ENCODE peak calls at places on chromosomes 5 and 9, in six cellular contexts. Z is A549, Y is stomach, M is upper lobe of left lung, D is IMR-90, B is esophagus squamous epithelium. J is an unnamed sample.

GRCh38 chr5:40378431-40379175 is 301.1 kb upstream of the PTGER4 start:
- DNase-seq in Y (no peak), M (no peak), B (no peak), Z (no peak), D (no peak), J (no peak)

GRCh38 chr9:87579761-87580626 is 82.3 kb downstream of the DAPK1 start:
- DNase-seq in Y (no peak), M (no peak), D (no peak), Z (no peak), B (no peak), J (no peak)

GRCh38 chr9:115461284-115461683 is 343.3 kb upstream of the TNC start:
- DNase-seq in M (no peak), D (no peak), Z (no peak), Y (no peak), B (no peak), J (no peak)

GRCh38 chr5:39198080-39198479 is 21.3 kb downstream of the FYB1 start:
- DNase-seq in D (no peak), Y (no peak), B (no peak), Z (peak), M (no peak), J (no peak)

GRCh38 chr5:66959668-66960067 is 236.9 kb downstream of the CD180 start:
- DNase-seq in M (no peak), Y (no peak), B (no peak), D (peak), Z (peak), J (no peak)

GRCh38 chr5:178496661-178497060 is 93.5 kb downstream of the COL23A1 start:
- DNase-seq in B (no peak), Z (no peak), M (no peak), Y (no peak), D (no peak), J (no peak)

GRCh38 chr5:79689541-79690466 is at the start of gene CMYA5:
- DNase-seq in D (peak), M (peak), Z (no peak), Y (peak), B (no peak), J (peak)

GRCh38 chr5:76790632-76791290 is 28.1 kb upstream of the F2RL1 start:
- DNase-seq in Y (no peak), B (no peak), Z (peak), M (no peak), D (peak), J (peak)

GRCh38 chr5:174489233-174489632 is 235.1 kb upstream of the MSX2 start:
- DNase-seq in D (no peak), Z (no peak), Y (no peak), M (no peak), B (no peak), J (no peak)

GRCh38 chr5:108602830-108603229 is 144.9 kb upstream of the FER start:
- DNase-seq in B (no peak), Y (no peak), Z (no peak), M (no peak), D (no peak), J (no peak)

GRCh38 chr9:116337015-116337414 is 183.4 kb downstream of the PAPPA start:
- DNase-seq in D (peak), B (no peak), Y (no peak), M (no peak), Z (no peak), J (no peak)

GRCh38 chr5:158135682-158136176 is 276.8 kb upstream of the CLINT1 start:
- DNase-seq in B (no peak), M (no peak), Z (no peak), D (no peak), Y (no peak), J (peak)

GRCh38 chr5:136133416-136134383 is 1.1 kb downstream of the SMAD5 start:
- DNase-seq in Z (peak), B (no peak), M (peak), Y (peak), D (peak), J (peak)

GRCh38 chr5:75054110-75054930 is 2.0 kb upstream of the GCNT4 start:
- DNase-seq in Z (no peak), B (no peak), Y (peak), D (peak), M (peak), J (no peak)

GRCh38 chr5:134594336-134594735 is 38.3 kb downstream of the SAR1B start:
- DNase-seq in D (no peak), Z (no peak), Y (no peak), B (no peak), M (no peak), J (no peak)

GRCh38 chr9:98380065-98380681 is 124.7 kb upstream of the TBC1D2 start:
- DNase-seq in M (no peak), Z (peak), Y (no peak), B (no peak), D (peak), J (no peak)

GRCh38 chr5:30103056-30104020 is 1090.1 kb upstream of the CDH6 start:
- DNase-seq in D (no peak), Y (no peak), Z (peak), B (no peak), M (no peak), J (no peak)

GRCh38 chr5:1244976-1245375 is 19.8 kb downstream of the SLC6A18 start:
- DNase-seq in M (no peak), B (no peak), Z (no peak), D (no peak), Y (no peak), J (no peak)

GRCh38 chr9:136082496-136083361 is 12.4 kb downstream of the NACC2 start:
- DNase-seq in D (no peak), B (no peak), M (no peak), Z (no peak), Y (no peak), J (no peak)

GRCh38 chr9:136081826-136082495 is 13.1 kb downstream of the NACC2 start:
- DNase-seq in B (no peak), D (no peak), Z (no peak), M (no peak), Y (no peak), J (no peak)

GRCh38 chr9:136079916-136080246 is 15.2 kb downstream of the NACC2 start:
- DNase-seq in Z (no peak), B (no peak), Y (no peak), D (no peak), M (no peak), J (no peak)

GRCh38 chr9:136080716-136081112 is 14.4 kb downstream of the NACC2 start:
- DNase-seq in Z (no peak), M (no peak), Y (no peak), D (no peak), B (no peak), J (peak)

DNA sequence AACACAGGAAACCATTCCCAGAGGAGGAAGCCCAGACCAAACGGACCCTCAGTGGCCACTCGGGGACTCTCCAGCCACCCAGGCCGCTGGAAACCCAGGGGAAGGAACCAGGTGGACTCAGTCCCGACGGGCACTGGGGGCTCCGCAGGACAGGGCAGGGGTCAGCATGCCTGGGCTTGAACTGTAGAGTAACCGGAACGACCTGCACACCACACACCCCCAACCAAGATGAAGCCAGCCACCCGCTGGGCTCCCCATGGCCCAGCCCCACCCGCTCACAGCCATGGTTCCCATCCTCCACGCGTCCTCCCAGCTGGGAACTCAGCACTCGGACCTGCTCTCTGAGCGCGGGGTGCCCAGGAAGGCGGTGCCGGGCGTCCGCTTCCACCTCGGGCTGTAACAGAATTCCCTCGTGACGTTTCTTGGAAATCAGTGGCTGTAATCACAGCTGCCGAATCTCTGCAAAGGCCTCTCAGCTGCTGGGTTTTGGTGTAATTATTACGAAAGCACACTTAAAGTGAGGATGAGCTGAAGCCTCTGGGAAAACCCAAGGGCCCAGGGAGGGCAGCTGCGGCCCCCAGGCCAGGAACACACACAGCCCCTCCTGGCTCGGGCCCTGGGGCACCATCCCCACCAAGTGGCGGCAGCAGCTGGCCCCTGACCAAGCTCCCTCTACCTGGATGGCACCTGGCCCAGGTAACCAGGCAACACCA is 13.8 kb downstream of the NACC2 start:
- DNase-seq in Y (peak), M (peak), Z (no peak), B (no peak), D (peak), J (peak)
- TF ChIP-seq CTCF in Y (no peak), M (no peak), Z (no peak), B (no peak), D (no peak), J (no peak)

GRCh38 chr5:102670224-102670836 is 84.8 kb upstream of the PAM start:
- DNase-seq in M (no peak), Z (peak), B (no peak), D (no peak), Y (no peak), J (no peak)
- H3K27ac ChIP-seq in M (no peak), Z (no peak), B (no peak), D (no peak), Y (no peak), J (no peak)

GRCh38 chr9:89352874-89353649 is 34.8 kb downstream of the SECISBP2 start:
- DNase-seq in M (no peak), D (no peak), Z (no peak), B (no peak), Y (no peak), J (no peak)
- TF ChIP-seq POLR2A in M (no peak), D (no peak), Z (no peak), B (no peak), Y (no peak), J (no peak)

GRCh38 chr9:95336281-95336680 is 18.8 kb upstream of the FANCC start:
- DNase-seq in Y (no peak), Z (peak), M (no peak), B (no peak), D (no peak), J (no peak)
- TF ChIP-seq CTCF in Y (no peak), Z (peak), M (peak), B (peak), D (peak), J (peak)

GRCh38 chr9:36319183-36319582 is 60.9 kb upstream of the GNE start:
- DNase-seq in B (no peak), M (no peak), Z (no peak), Y (no peak), D (no peak), J (no peak)
- H3K27ac ChIP-seq in B (peak), M (peak), Z (peak), Y (peak), D (no peak), J (no peak)

DNA sequence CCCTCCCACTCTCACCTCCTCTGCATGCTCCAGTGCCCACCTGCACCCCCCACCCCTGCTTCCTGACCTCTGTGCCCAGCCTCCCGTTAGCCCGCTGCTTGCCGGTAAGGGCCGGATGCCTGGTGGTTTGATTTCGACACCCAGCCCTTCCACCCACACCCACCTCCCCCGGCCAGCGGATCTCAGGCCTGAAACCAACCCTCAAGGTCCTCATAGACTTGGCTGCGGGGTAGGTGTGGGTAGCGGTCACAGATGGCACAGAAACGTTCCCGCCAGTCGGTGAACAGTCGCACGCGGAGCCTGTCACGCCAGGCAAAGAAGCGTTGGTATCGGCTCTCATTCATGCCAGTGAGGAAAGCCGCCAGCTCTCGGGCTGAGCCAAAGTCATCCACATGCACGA is 1.4 kb downstream of the FUT7 start:
- DNase-seq in Z (no peak), M (peak), Y (peak), B (no peak), D (no peak), J (no peak)
- TF ChIP-seq POLR2A in Z (no peak), M (no peak), Y (no peak), B (no peak), D (no peak), J (no peak)

DNA sequence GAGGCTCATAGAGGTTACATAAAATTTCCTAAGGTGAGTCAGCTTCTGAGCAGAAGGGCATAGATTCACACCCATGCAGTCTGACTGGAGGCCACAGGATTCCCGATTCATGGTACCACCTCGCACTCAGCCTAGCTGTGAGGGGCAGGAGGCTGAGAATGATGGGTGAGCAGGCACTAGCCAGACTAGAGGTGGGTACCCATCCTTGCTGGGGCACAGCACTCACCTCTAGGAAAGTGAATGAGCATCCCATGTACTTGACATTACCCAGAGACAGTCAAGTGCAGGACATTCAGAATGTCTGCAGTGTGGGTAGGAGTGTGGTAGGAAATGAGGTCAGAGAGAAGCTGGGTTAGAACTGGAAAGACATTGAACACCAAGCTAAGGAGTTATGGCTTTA is 255.5 kb downstream of the CDK5RAP2 start:
- DNase-seq in D (no peak), Z (no peak), M (no peak), Y (no peak), B (no peak), J (no peak)
- TF ChIP-seq CTCF in D (no peak), Z (no peak), M (no peak), Y (no peak), B (no peak), J (no peak)

DNA sequence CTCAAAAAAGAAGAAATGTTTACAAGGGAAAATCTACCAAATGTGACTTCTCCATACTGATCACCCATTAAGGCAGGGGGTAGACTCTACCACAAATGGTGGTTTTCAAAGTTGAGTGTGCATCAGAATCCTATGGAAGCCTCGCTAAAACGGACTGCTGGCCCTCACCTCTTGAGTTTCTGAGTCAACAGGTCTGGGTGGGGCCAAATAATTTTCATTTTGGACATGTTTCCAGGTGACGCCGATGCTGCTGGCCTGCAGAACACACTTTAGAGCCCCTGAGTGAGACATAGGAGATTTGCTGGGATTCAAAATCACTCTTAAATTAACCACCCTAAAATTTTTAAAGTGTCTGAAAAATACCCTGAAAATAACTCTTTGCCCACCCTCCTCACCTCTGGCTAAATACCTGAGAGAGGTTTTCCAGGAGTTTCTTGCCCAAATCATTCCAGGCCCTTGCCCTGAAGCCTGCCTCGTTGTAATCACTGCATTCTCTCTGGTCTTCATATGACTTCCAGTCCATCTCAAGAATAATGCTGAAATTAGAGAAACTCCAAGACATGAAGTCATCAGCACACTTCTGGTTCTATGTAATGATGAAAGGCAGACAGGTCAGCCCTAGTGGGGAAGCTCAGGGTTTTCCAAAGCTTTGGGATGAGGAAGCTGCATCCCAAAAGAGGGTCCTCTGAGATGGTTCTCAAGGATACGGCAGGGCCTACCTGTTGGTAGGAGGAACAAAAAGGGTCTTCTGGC is 18.2 kb downstream of the C9orf152 start:
- DNase-seq in Z (no peak), Y (no peak), B (no peak), D (no peak), M (peak), J (no peak)
- H3K27ac ChIP-seq in Z (no peak), Y (peak), B (peak), D (no peak), M (peak), J (no peak)

DNA sequence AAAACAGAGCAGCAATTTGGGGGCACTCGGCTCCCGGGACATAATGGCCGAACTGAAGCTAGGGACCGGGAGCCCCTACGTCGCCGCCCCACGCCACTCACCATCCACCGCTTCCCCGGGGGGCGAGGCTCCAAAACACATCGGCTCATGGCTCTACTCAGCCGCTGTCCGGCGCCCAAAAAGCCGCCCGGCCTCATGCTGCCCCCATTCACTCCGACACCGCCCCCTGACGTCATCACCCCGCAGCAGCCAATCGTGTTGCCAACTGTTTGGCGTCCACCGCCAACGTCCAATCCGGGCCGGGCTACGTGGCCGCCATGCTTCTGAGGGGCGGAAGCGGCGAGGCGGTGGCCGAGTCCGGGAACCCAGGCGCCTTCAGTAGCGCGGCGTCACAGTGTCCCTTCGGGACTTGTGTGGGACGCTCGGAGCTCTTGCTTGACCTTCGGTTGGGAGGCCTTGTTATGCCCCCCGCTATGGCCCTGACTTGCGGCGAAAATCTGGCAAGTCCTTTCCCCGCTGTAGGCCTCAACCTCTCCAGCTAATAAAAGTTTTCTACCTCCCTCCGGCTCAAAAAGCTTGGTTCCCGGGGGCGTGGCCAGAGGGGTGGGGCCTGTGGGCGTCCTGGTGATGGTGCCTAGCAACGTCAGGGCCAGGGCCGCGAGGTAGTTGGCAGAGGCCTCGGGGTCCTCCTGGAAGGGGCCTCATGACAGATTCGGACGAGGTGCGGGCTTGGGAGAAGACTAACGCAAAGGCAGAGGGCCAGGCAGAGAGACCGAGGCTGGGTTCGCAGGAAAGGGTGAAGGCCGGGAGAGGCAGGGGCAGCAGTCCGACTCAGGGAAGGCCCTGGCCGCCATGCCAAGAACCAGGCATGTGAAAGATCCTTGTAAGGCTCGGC is at the start of the genes PTRH1 and TTC16:
- DNase-seq in M (peak), Y (peak), Z (peak), B (peak), D (peak), J (peak)
- TF ChIP-seq POLR2A in M (peak), Y (peak), Z (no peak), B (no peak), D (peak), J (peak)

GRCh38 chr5:149151717-149152116 is 10.4 kb downstream of the ABLIM3 start:
- DNase-seq in D (peak), M (no peak), B (no peak), Y (no peak), Z (peak), J (no peak)
- TF ChIP-seq CTCF in D (peak), M (peak), B (no peak), Y (no peak), Z (peak), J (peak)

J was measured in gastrocnemius medialis.